ENCODE peak calls at places on chromosomes 3 and 15, in six cellular contexts. W is A549, R is cardiac muscle cell, P is sciatic nerve, H is NCI-H2227 treated with DMSO at 0.1 percent for 48 hours, Y is T-helper 1 cell. U is an unnamed sample.
A peak's percentile ranks its signal among the peaks of the same experiment; 100 is the strongest.

GRCh38 chr3:168269019-168269418 is 173.3 kb upstream of the GOLIM4 start:
- DNase-seq in W (no peak), R (no peak), P (no peak), H (peak; percentile 96), Y (no peak), U (no peak)

GRCh38 chr3:136838641-136839555 is 20.0 kb downstream of the SLC35G2 start:
- DNase-seq in W (no peak), R (peak; percentile 44), P (no peak), H (no peak), Y (no peak), U (peak; percentile 35)

GRCh38 chr3:31962801-31963205 is 18.3 kb downstream of the OSBPL10 start:
- DNase-seq in W (peak; percentile 55), R (no peak), P (no peak), H (no peak), Y (no peak), U (no peak)

GRCh38 chr3:110810356-110810755 is 261.3 kb upstream of the NECTIN3 start:
- DNase-seq in W (no peak), R (peak; percentile 51), P (no peak), H (no peak), Y (no peak), U (no peak)

GRCh38 chr15:58222698-58223097 is 84.5 kb downstream of the AQP9 start:
- DNase-seq in W (no peak), R (no peak), P (no peak), H (no peak), Y (no peak), U (no peak)

GRCh38 chr3:50028336-50028735 is 60.4 kb upstream of the RBM5 start:
- DNase-seq in W (no peak), R (peak; percentile 47), P (no peak), H (no peak), Y (no peak), U (peak; percentile 38)

GRCh38 chr3:154384504-154384903 is 45.5 kb downstream of the GPR149 start:
- DNase-seq in W (no peak), R (no peak), P (no peak), H (no peak), Y (no peak), U (no peak)

GRCh38 chr3:115403791-115404190 is 219.5 kb upstream of the GAP43 start:
- DNase-seq in W (no peak), R (no peak), P (no peak), H (no peak), Y (no peak), U (no peak)

GRCh38 chr3:35776346-35776745 is 137.0 kb downstream of the ARPP21 start:
- DNase-seq in W (no peak), R (no peak), P (no peak), H (no peak), Y (no peak), U (no peak)

GRCh38 chr3:187958432-187959003 is 195.4 kb upstream of the LPP start:
- DNase-seq in W (no peak), R (no peak), P (no peak), H (no peak), Y (peak; percentile 25), U (no peak)

GRCh38 chr3:61663728-61664492 is 102.5 kb downstream of the PTPRG start:
- DNase-seq in W (peak; percentile 36), R (peak; percentile 88), P (no peak), H (no peak), Y (no peak), U (peak; percentile 73)

GRCh38 chr3:153026026-153026425 is 136.0 kb upstream of the RAP2B start:
- DNase-seq in W (peak; percentile 49), R (peak; percentile 67), P (no peak), H (no peak), Y (no peak), U (no peak)

U was measured in NCI-H226.